ENCODE peak calls at places on chromosomes 12 and 14, in five cellular contexts. N is WTC11, G is GM12878, T is K562, E is HepG2. O is an unnamed sample.

GRCh38 chr12:124769166-124769530 is 94.5 kb downstream of the SCARB1 start:
- DNase-seq in E (no peak), G (no peak), T (no peak), N (no peak), O (no peak)

GRCh38 chr12:77963576-77964178 is 133.0 kb downstream of the NAV3 start:
- DNase-seq in N (no peak), E (no peak), G (no peak), T (no peak), O (no peak)

GRCh38 chr12:77965790-77966189 is 135.1 kb downstream of the NAV3 start:
- DNase-seq in E (no peak), T (no peak), N (no peak), G (no peak), O (no peak)

GRCh38 chr12:101854747-101855146 is 22.6 kb upstream of the DRAM1 start:
- DNase-seq in G (no peak), T (peak), N (no peak), E (no peak), O (no peak)

GRCh38 chr14:96080571-96080970 is 41.4 kb downstream of the C14orf132 start:
- DNase-seq in N (no peak), E (no peak), G (no peak), T (no peak), O (no peak)

GRCh38 chr14:73759183-73759713 is 45.1 kb upstream of the PNMA1 start:
- DNase-seq in T (peak), E (no peak), N (no peak), G (no peak), O (no peak)

GRCh38 chr14:100294213-100294962 is 11.9 kb downstream of the SLC25A29 start:
- DNase-seq in G (peak), E (no peak), T (peak), N (peak), O (no peak)

GRCh38 chr12:50441763-50442162 is 41.1 kb downstream of the LARP4 start:
- DNase-seq in T (no peak), N (no peak), E (no peak), G (no peak), O (no peak)

GRCh38 chr12:128567730-128568129 is 256.0 kb downstream of the SLC15A4 start:
- DNase-seq in N (no peak), E (no peak), T (no peak), G (no peak), O (no peak)

GRCh38 chr14:71361335-71361734 is 454.1 kb downstream of the PCNX1 start:
- DNase-seq in G (no peak), E (peak), T (peak), N (no peak), O (no peak)

GRCh38 chr12:113766880-113767878 is 198.9 kb downstream of the RBM19 start:
- DNase-seq in T (no peak), N (no peak), E (peak), G (no peak), O (no peak)

GRCh38 chr12:113440336-113440735 is 18.2 kb downstream of the SDSL start:
- DNase-seq in N (no peak), E (no peak), G (no peak), T (no peak), O (no peak)

DNA sequence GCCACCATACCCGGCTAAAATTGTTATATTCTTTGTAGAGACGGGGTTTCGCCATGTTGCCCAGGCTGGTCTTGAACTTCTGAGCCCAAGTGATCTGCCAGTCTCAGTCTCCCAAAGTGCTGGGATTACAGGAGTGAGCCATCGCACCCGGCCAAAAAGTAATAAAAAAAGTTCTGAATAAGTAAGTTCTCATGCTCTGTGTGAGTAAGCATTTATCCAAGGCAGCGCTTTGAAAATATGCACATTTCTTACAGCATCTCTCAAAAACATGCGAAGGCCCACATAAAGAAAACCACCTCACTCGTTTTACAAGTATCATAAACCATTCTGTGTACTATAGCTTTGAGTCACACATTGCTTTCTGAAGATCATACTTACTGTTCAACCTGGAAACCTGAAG is 8.6 kb downstream of the GIT2 start:
- DNase-seq in E (no peak), N (no peak), T (no peak), G (no peak), O (no peak)
- TF ChIP-seq ATF2 in E (no peak), N (no peak), T (no peak), G (peak), O (no peak)

GRCh38 chr12:109310247-109311125 is 1.4 kb upstream of the FOXN4 start:
- DNase-seq in N (peak), T (peak), E (no peak), G (no peak), O (peak)
- TF ChIP-seq ATF2 in N (peak), T (no peak), E (no peak), G (no peak), O (no peak)

GRCh38 chr12:120536064-120536791 is 2.1 kb downstream of the RNF10 start:
- DNase-seq in G (no peak), N (no peak), E (peak), T (peak), O (no peak)

GRCh38 chr12:120540445-120540844 is 6.3 kb downstream of the RNF10 start:
- DNase-seq in T (peak), G (no peak), E (no peak), N (no peak), O (no peak)

GRCh38 chr12:120538281-120539156 is 4.4 kb downstream of the RNF10 start:
- DNase-seq in G (no peak), E (peak), N (no peak), T (peak), O (no peak)

GRCh38 chr12:120542166-120542565 is 8.0 kb downstream of the RNF10 start:
- DNase-seq in N (no peak), E (no peak), T (no peak), G (no peak), O (no peak)

DNA sequence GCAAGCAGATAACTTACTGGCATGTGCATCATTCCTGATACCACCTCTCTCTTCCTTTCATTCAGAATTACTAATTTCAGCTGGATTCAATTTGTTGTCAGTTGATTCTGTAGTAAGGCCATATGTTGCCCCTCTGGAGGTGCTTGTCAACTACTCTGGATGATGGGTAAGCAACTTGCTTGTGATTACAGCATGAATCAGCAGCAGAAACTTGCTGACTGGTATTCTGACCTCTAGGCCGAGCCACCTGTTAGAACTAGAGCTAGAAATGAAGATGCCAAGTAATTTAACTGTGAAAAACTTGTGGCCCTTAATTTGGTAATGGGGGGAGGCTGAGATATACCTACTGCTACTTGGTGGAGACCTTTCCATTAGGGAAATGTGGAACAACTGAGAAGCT is 5.1 kb downstream of the RNF10 start:
- DNase-seq in E (no peak), T (peak), G (no peak), N (no peak), O (no peak)
- TF ChIP-seq ATF2 in E (no peak), T (no peak), G (no peak), N (no peak), O (no peak)

GRCh38 chr12:10067942-10068341 is 30.8 kb downstream of the CLEC1A start:
- DNase-seq in E (no peak), G (no peak), N (no peak), T (no peak), O (no peak)

GRCh38 chr12:10068634-10069033 is 30.2 kb downstream of the CLEC1A start:
- DNase-seq in G (no peak), N (no peak), E (no peak), T (no peak), O (no peak)

GRCh38 chr12:10067259-10067658 is 31.5 kb downstream of the CLEC1A start:
- DNase-seq in N (no peak), E (no peak), G (no peak), T (no peak), O (no peak)

GRCh38 chr12:10069099-10069498 is 29.7 kb downstream of the CLEC1A start:
- DNase-seq in T (no peak), G (no peak), E (no peak), N (no peak), O (no peak)

GRCh38 chr12:10065241-10065640 is 33.5 kb downstream of the CLEC1A start:
- DNase-seq in G (no peak), N (no peak), T (no peak), E (no peak), O (no peak)
- TF ChIP-seq ATF2 in G (no peak), N (no peak), T (no peak), E (no peak), O (no peak)

GRCh38 chr12:75724913-75725312 is 213.5 kb upstream of the KRR1 start:
- DNase-seq in T (peak), N (no peak), G (no peak), E (peak), O (no peak)
- TF ChIP-seq ATF2 in T (no peak), N (no peak), G (no peak), E (no peak), O (no peak)

GRCh38 chr12:132444957-132445883 is 44.7 kb upstream of the FBRSL1 start:
- DNase-seq in G (no peak), E (no peak), T (no peak), N (no peak), O (no peak)
- TF ChIP-seq ATF2 in G (no peak), E (no peak), T (no peak), N (no peak), O (no peak)

GRCh38 chr14:104438166-104438887 is 141.2 kb upstream of the C14orf180 start:
- DNase-seq in N (no peak), T (no peak), E (no peak), G (no peak), O (no peak)
- TF ChIP-seq ATF2 in N (no peak), T (no peak), E (no peak), G (no peak), O (no peak)

DNA sequence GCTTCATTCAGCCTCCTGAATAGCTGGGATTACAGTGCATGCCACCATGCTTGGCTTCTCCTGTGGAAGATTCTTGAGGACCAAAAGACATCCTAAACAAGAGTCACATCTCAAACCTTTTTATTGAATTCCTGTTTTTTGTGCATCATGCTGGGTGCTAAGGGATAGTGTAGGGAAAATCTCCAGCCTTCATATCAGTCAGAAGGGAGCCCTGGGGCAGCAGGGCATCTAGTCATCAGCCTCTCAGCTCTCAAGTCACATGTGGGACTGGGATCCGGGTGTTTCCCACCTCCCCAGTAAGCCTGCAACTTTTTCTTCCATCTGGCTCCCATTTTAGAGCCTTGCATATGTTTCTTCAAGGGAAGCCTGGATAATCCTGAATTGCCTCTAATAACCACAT is 25.1 kb upstream of the OASL start:
- DNase-seq in G (no peak), T (no peak), N (no peak), E (no peak), O (peak)
- TF ChIP-seq ATF2 in G (no peak), T (no peak), N (no peak), E (no peak), O (no peak)

O was measured in H1.